ENCODE peak calls at places on chromosomes 2 and 18, in four cellular contexts. I is Peyer's patch, B is left cardiac atrium, U is HT1080. J is an unnamed sample.

GRCh38 chr2:158518083-158518482 is 61.3 kb downstream of the PKP4 start:
- DNase-seq in I (no peak), B (no peak), U (no peak), J (peak)

GRCh38 chr2:100577777-100578176 is 15.0 kb downstream of the PDCL3 start:
- DNase-seq in I (no peak), B (no peak), U (no peak), J (no peak)

GRCh38 chr2:57890462-57890861 is 156.1 kb upstream of the VRK2 start:
- DNase-seq in I (no peak), B (no peak), U (peak), J (no peak)

GRCh38 chr2:201266629-201267028 is 6.3 kb downstream of the CASP8 start:
- DNase-seq in I (no peak), B (no peak), U (no peak), J (no peak)

GRCh38 chr2:223488814-223489213 is 113.3 kb downstream of the SCG2 start:
- DNase-seq in I (no peak), B (no peak), U (peak), J (no peak)

GRCh38 chr2:164542584-164543021 is 78.7 kb downstream of the GRB14 start:
- DNase-seq in I (no peak), B (no peak), U (peak), J (no peak)

GRCh38 chr2:171432969-171433762 is 624 bp downstream of the METTL8 start:
- DNase-seq in I (peak), B (no peak), U (peak), J (no peak)

GRCh38 chr2:240520974-240521350 is 36.8 kb downstream of the ANKMY1 start:
- DNase-seq in I (no peak), B (peak), U (no peak), J (no peak)

GRCh38 chr2:226643550-226644275 is 155.9 kb downstream of the IRS1 start:
- DNase-seq in I (no peak), B (no peak), U (no peak), J (no peak)

GRCh38 chr2:26801796-26802195 is 15.9 kb downstream of the CENPA start:
- DNase-seq in I (no peak), B (no peak), U (no peak), J (no peak)

GRCh38 chr18:2104620-2105462 is 466.5 kb downstream of the METTL4 start:
- DNase-seq in I (peak), B (peak), U (peak), J (no peak)

GRCh38 chr2:12014088-12014960 is 267.9 kb downstream of the LPIN1 start:
- DNase-seq in I (no peak), B (no peak), U (no peak), J (no peak)

GRCh38 chr2:211175956-211176355 is 619.6 kb downstream of the CPS1 start:
- DNase-seq in I (no peak), B (no peak), U (no peak), J (no peak)

GRCh38 chr18:52694804-52695203 is 354.8 kb downstream of the DCC start:
- DNase-seq in I (no peak), B (no peak), U (peak), J (no peak)

GRCh38 chr2:55620123-55620779 is 2.8 kb upstream of the PPP4R3B start:
- DNase-seq in I (no peak), B (no peak), U (peak), J (no peak)

GRCh38 chr18:51621103-51621969 is 423.9 kb upstream of the MEX3C start:
- DNase-seq in I (peak), B (peak), U (peak), J (no peak)

GRCh38 chr2:98464772-98465310 is 20.2 kb downstream of the INPP4A start:
- DNase-seq in I (peak), B (no peak), U (no peak), J (peak)

GRCh38 chr2:112480540-112481049 is 1.4 kb upstream of the TTL start:
- DNase-seq in I (peak), B (no peak), U (no peak), J (no peak)

GRCh38 chr2:118128826-118129225 is 40.6 kb downstream of the INSIG2 start:
- DNase-seq in I (no peak), B (no peak), U (no peak), J (no peak)

GRCh38 chr2:23803275-23803964 is 123.5 kb downstream of the ATAD2B start:
- DNase-seq in I (no peak), B (no peak), U (peak), J (no peak)

GRCh38 chr2:128452536-128453530 is 134.2 kb upstream of the HS6ST1 start:
- DNase-seq in I (no peak), B (no peak), U (no peak), J (no peak)

GRCh38 chr18:56575819-56576663 is 62.4 kb downstream of the TXNL1 start:
- DNase-seq in I (no peak), B (no peak), U (peak), J (no peak)

GRCh38 chr2:240591784-240592183 is 5.2 kb downstream of the CAPN10 start:
- DNase-seq in I (no peak), B (peak), U (no peak), J (peak)

GRCh38 chr2:60959501-60959900 is 58.0 kb upstream of the PEX13 start:
- DNase-seq in I (no peak), B (no peak), U (no peak), J (no peak)

GRCh38 chr2:163248321-163249090 is 409.9 kb upstream of the KCNH7 start:
- DNase-seq in I (no peak), B (no peak), U (no peak), J (no peak)

GRCh38 chr2:69766014-69766413 is 24.1 kb downstream of the ANXA4 start:
- DNase-seq in I (no peak), B (no peak), U (no peak), J (no peak)

GRCh38 chr2:120503793-120504571 is 158.0 kb downstream of the INHBB start:
- DNase-seq in I (no peak), B (peak), U (peak), J (no peak)

GRCh38 chr2:191180712-191181111 is 29.9 kb upstream of the STAT4 start:
- DNase-seq in I (no peak), B (peak), U (peak), J (no peak)

GRCh38 chr2:25274868-25275574 is 66.7 kb downstream of the DNMT3A start:
- DNase-seq in I (peak), B (peak), U (no peak), J (peak)

GRCh38 chr2:16055848-16056580 is 115.7 kb downstream of the MYCN start:
- DNase-seq in I (no peak), B (no peak), U (no peak), J (no peak)

GRCh38 chr2:240836781-240837467 is 16.9 kb upstream of the KIF1A start:
- DNase-seq in I (no peak), B (peak), U (no peak), J (peak)

GRCh38 chr18:76573325-76574025 is 78.4 kb upstream of the ZNF516 start:
- DNase-seq in I (no peak), B (no peak), U (peak), J (no peak)

GRCh38 chr2:27954771-27955384 is 64.3 kb downstream of the BABAM2 start:
- DNase-seq in I (peak), B (peak), U (peak), J (peak)

GRCh38 chr2:185284696-185285095 is 453.9 kb upstream of the FSIP2 start:
- DNase-seq in I (no peak), B (no peak), U (no peak), J (no peak)

GRCh38 chr2:173589604-173590277 is 235.1 kb downstream of the CDCA7 start:
- DNase-seq in I (no peak), B (no peak), U (no peak), J (no peak)

GRCh38 chr18:37484893-37485834 is 80.4 kb downstream of the CELF4 start:
- DNase-seq in I (no peak), B (peak), U (peak), J (no peak)

GRCh38 chr2:42371621-42372473 is 10.8 kb upstream of the COX7A2L start:
- DNase-seq in I (no peak), B (no peak), U (no peak), J (no peak)

GRCh38 chr2:112606567-112606966 is 22.2 kb downstream of the CHCHD5 start:
- DNase-seq in I (no peak), B (no peak), U (no peak), J (peak)

GRCh38 chr2:95053543-95053942 is 28.0 kb downstream of the MAL start:
- DNase-seq in I (no peak), B (no peak), U (no peak), J (peak)

J was measured in sigmoid colon.